ENCODE peak calls at places on chromosome 20, in eight cellular contexts. One of them, this sample, is unnamed.
A peak's percentile ranks its signal among the peaks of the same experiment; 100 is the strongest.

GRCh38 chr20:33674294-33675126 is at the start of gene NECAB3:
- DNase-seq in thoracic aorta: peak; percentile 48
- DNase-seq in choroid plexus epithelial cell: peak; percentile 71
- DNase-seq in psoas muscle: peak; percentile 91
- DNase-seq in fibroblast of pulmonary artery: peak; percentile 67
- DNase-seq in heart left ventricle: peak; percentile 93
- DNase-seq in cardiac muscle cell: peak; percentile 91
- DNase-seq in naive thymus-derived CD4-positive, alpha-beta T cell: peak; percentile 43
- DNase-seq in this sample: peak; percentile 85

GRCh38 chr20:58237318-58238182 is 9.1 kb upstream of the ANKRD60 start:
- DNase-seq in choroid plexus epithelial cell: peak; percentile 63
- DNase-seq in psoas muscle: no peak
- DNase-seq in fibroblast of pulmonary artery: peak; percentile 40
- DNase-seq in heart left ventricle: no peak
- DNase-seq in cardiac muscle cell: no peak
- DNase-seq in thoracic aorta: no peak
- DNase-seq in naive thymus-derived CD4-positive, alpha-beta T cell: no peak
- DNase-seq in this sample: no peak

GRCh38 chr20:50121858-50122271 is 8.9 kb upstream of the UBE2V1 start:
- DNase-seq in thoracic aorta: no peak
- DNase-seq in fibroblast of pulmonary artery: no peak
- DNase-seq in cardiac muscle cell: no peak
- DNase-seq in psoas muscle: no peak
- DNase-seq in choroid plexus epithelial cell: peak; percentile 44
- DNase-seq in heart left ventricle: no peak
- DNase-seq in naive thymus-derived CD4-positive, alpha-beta T cell: no peak
- DNase-seq in this sample: no peak

GRCh38 chr20:17725094-17725835 is 25.5 kb downstream of the BANF2 start:
- DNase-seq in cardiac muscle cell: no peak
- DNase-seq in heart left ventricle: no peak
- DNase-seq in naive thymus-derived CD4-positive, alpha-beta T cell: no peak
- DNase-seq in fibroblast of pulmonary artery: no peak
- DNase-seq in thoracic aorta: no peak
- DNase-seq in psoas muscle: no peak
- DNase-seq in choroid plexus epithelial cell: no peak
- DNase-seq in this sample: no peak

GRCh38 chr20:44552950-44553908 is 29.1 kb upstream of the PKIG start:
- DNase-seq in thoracic aorta: no peak
- DNase-seq in naive thymus-derived CD4-positive, alpha-beta T cell: no peak
- DNase-seq in heart left ventricle: no peak
- DNase-seq in cardiac muscle cell: peak; percentile 84
- DNase-seq in psoas muscle: no peak
- DNase-seq in fibroblast of pulmonary artery: peak; percentile 81
- DNase-seq in choroid plexus epithelial cell: peak; percentile 89
- DNase-seq in this sample: no peak

GRCh38 chr20:17654649-17655285 is 27.3 kb downstream of the RRBP1 start:
- DNase-seq in choroid plexus epithelial cell: peak; percentile 69
- DNase-seq in cardiac muscle cell: peak; percentile 66
- DNase-seq in thoracic aorta: no peak
- DNase-seq in fibroblast of pulmonary artery: peak; percentile 72
- DNase-seq in naive thymus-derived CD4-positive, alpha-beta T cell: no peak
- DNase-seq in psoas muscle: peak; percentile 65
- DNase-seq in heart left ventricle: no peak
- DNase-seq in this sample: no peak

GRCh38 chr20:8330316-8330784 is 198.3 kb downstream of the PLCB1 start:
- DNase-seq in naive thymus-derived CD4-positive, alpha-beta T cell: no peak
- DNase-seq in psoas muscle: no peak
- DNase-seq in thoracic aorta: no peak
- DNase-seq in choroid plexus epithelial cell: peak; percentile 7
- DNase-seq in cardiac muscle cell: no peak
- DNase-seq in fibroblast of pulmonary artery: no peak
- DNase-seq in heart left ventricle: no peak
- DNase-seq in this sample: no peak

GRCh38 chr20:51797357-51798025 is 4.8 kb downstream of the SALL4 start:
- DNase-seq in psoas muscle: no peak
- DNase-seq in cardiac muscle cell: peak; percentile 25
- DNase-seq in naive thymus-derived CD4-positive, alpha-beta T cell: no peak
- DNase-seq in thoracic aorta: no peak
- DNase-seq in heart left ventricle: no peak
- DNase-seq in choroid plexus epithelial cell: peak; percentile 40
- DNase-seq in fibroblast of pulmonary artery: no peak
- DNase-seq in this sample: no peak

GRCh38 chr20:10511507-10512231 is 76.6 kb downstream of the SLX4IP start:
- DNase-seq in thoracic aorta: peak; percentile 79
- DNase-seq in cardiac muscle cell: peak; percentile 58
- DNase-seq in heart left ventricle: peak; percentile 79
- DNase-seq in naive thymus-derived CD4-positive, alpha-beta T cell: no peak
- DNase-seq in psoas muscle: peak; percentile 84
- DNase-seq in choroid plexus epithelial cell: peak; percentile 98
- DNase-seq in fibroblast of pulmonary artery: peak; percentile 97
- DNase-seq in this sample: peak; percentile 96

GRCh38 chr20:11274137-11274536 is 600.3 kb upstream of the JAG1 start:
- DNase-seq in psoas muscle: no peak
- DNase-seq in naive thymus-derived CD4-positive, alpha-beta T cell: no peak
- DNase-seq in heart left ventricle: no peak
- DNase-seq in thoracic aorta: no peak
- DNase-seq in choroid plexus epithelial cell: peak; percentile 79
- DNase-seq in cardiac muscle cell: peak; percentile 78
- DNase-seq in fibroblast of pulmonary artery: peak; percentile 81
- DNase-seq in this sample: no peak

GRCh38 chr20:57414867-57415592 is 23.8 kb downstream of the RBM38 start:
- DNase-seq in cardiac muscle cell: no peak
- DNase-seq in psoas muscle: no peak
- DNase-seq in choroid plexus epithelial cell: peak; percentile 26
- DNase-seq in thoracic aorta: no peak
- DNase-seq in naive thymus-derived CD4-positive, alpha-beta T cell: no peak
- DNase-seq in heart left ventricle: no peak
- DNase-seq in fibroblast of pulmonary artery: peak; percentile 18
- DNase-seq in this sample: no peak

GRCh38 chr20:2700913-2701620 is 8.5 kb downstream of the EBF4 start:
- DNase-seq in cardiac muscle cell: no peak
- DNase-seq in heart left ventricle: no peak
- DNase-seq in naive thymus-derived CD4-positive, alpha-beta T cell: no peak
- DNase-seq in thoracic aorta: no peak
- DNase-seq in fibroblast of pulmonary artery: no peak
- DNase-seq in choroid plexus epithelial cell: no peak
- DNase-seq in psoas muscle: no peak
- DNase-seq in this sample: peak; percentile 46

GRCh38 chr20:17965042-17965697 is 3.4 kb downstream of the SNX5 start:
- DNase-seq in cardiac muscle cell: no peak
- DNase-seq in naive thymus-derived CD4-positive, alpha-beta T cell: no peak
- DNase-seq in fibroblast of pulmonary artery: peak; percentile 40
- DNase-seq in heart left ventricle: no peak
- DNase-seq in choroid plexus epithelial cell: no peak
- DNase-seq in thoracic aorta: no peak
- DNase-seq in psoas muscle: no peak
- DNase-seq in this sample: peak; percentile 79

GRCh38 chr20:51385941-51386530 is 156.5 kb downstream of the NFATC2 start:
- DNase-seq in fibroblast of pulmonary artery: peak; percentile 63
- DNase-seq in choroid plexus epithelial cell: peak; percentile 72
- DNase-seq in naive thymus-derived CD4-positive, alpha-beta T cell: peak; percentile 20
- DNase-seq in thoracic aorta: no peak
- DNase-seq in psoas muscle: no peak
- DNase-seq in heart left ventricle: no peak
- DNase-seq in cardiac muscle cell: peak; percentile 57
- DNase-seq in this sample: no peak

GRCh38 chr20:8974009-8974708 is 94.7 kb upstream of the PLCB4 start:
- DNase-seq in thoracic aorta: no peak
- DNase-seq in choroid plexus epithelial cell: no peak
- DNase-seq in fibroblast of pulmonary artery: no peak
- DNase-seq in naive thymus-derived CD4-positive, alpha-beta T cell: no peak
- DNase-seq in psoas muscle: no peak
- DNase-seq in heart left ventricle: no peak
- DNase-seq in cardiac muscle cell: no peak
- DNase-seq in this sample: no peak

GRCh38 chr20:62508641-62509051 is 32.9 kb upstream of the GATA5 start:
- DNase-seq in cardiac muscle cell: no peak
- DNase-seq in naive thymus-derived CD4-positive, alpha-beta T cell: no peak
- DNase-seq in heart left ventricle: no peak
- DNase-seq in thoracic aorta: no peak
- DNase-seq in choroid plexus epithelial cell: no peak
- DNase-seq in fibroblast of pulmonary artery: no peak
- DNase-seq in psoas muscle: no peak
- DNase-seq in this sample: no peak

GRCh38 chr20:62426678-62427077 is 661 bp downstream of the RBBP8NL start:
- DNase-seq in heart left ventricle: no peak
- DNase-seq in choroid plexus epithelial cell: no peak
- DNase-seq in thoracic aorta: no peak
- DNase-seq in fibroblast of pulmonary artery: no peak
- DNase-seq in naive thymus-derived CD4-positive, alpha-beta T cell: no peak
- DNase-seq in psoas muscle: no peak
- DNase-seq in cardiac muscle cell: peak; percentile 73
- DNase-seq in this sample: no peak

GRCh38 chr20:57086066-57086465 is 180.4 kb downstream of the BMP7 start:
- DNase-seq in psoas muscle: no peak
- DNase-seq in heart left ventricle: no peak
- DNase-seq in fibroblast of pulmonary artery: no peak
- DNase-seq in thoracic aorta: no peak
- DNase-seq in choroid plexus epithelial cell: no peak
- DNase-seq in naive thymus-derived CD4-positive, alpha-beta T cell: no peak
- DNase-seq in cardiac muscle cell: no peak
- DNase-seq in this sample: no peak

GRCh38 chr20:62603021-62603906 is 39.0 kb upstream of the SLCO4A1 start:
- DNase-seq in fibroblast of pulmonary artery: no peak
- DNase-seq in naive thymus-derived CD4-positive, alpha-beta T cell: peak; percentile 35
- DNase-seq in choroid plexus epithelial cell: no peak
- DNase-seq in thoracic aorta: no peak
- DNase-seq in cardiac muscle cell: no peak
- DNase-seq in psoas muscle: peak; percentile 79
- DNase-seq in heart left ventricle: peak; percentile 86
- DNase-seq in this sample: peak; percentile 73

DNA sequence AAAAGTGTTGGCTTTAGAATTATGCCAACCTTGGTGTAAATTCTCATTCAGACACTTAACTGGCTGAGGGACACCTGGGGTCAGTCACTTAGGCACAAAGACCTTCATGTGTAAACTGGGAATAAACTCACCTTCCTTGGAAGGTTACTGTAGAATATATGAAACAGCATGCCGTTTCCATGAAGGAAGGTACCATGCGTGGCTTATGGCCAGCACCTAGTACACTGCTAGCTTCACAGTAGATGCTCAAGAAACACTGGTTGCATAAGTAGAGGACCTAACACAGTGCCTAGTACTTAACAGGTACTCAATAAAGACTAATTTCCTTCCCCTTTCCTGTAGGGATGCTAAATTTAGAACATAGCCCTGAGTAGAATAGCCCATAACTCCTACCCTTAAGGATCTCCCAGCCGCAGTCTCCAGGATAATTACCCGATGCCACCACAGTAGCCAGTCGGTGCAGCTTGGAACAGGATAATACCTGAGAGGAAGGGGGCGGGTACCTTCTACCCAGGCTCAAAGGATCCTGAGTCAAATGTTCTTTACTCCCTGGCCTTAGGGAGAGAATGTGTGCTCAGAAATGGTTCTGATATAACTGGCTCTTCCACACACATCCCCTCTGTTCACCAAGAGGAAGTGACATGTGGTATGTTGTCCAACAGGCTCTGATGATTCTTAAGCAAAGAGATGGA is 3.6 kb downstream of the BCL2L1 start:
- DNase-seq in thoracic aorta: no peak
- DNase-seq in fibroblast of pulmonary artery: no peak
- DNase-seq in cardiac muscle cell: no peak
- DNase-seq in heart left ventricle: no peak
- DNase-seq in naive thymus-derived CD4-positive, alpha-beta T cell: no peak
- DNase-seq in psoas muscle: no peak
- DNase-seq in choroid plexus epithelial cell: no peak
- DNase-seq in this sample: no peak
- H3K4me3 ChIP-seq in thoracic aorta: peak overlapping the region; percentile 93
- H3K4me3 ChIP-seq in fibroblast of pulmonary artery: peak overlapping the region; percentile 79
- H3K4me3 ChIP-seq in cardiac muscle cell: no peak overlapping the region
- H3K4me3 ChIP-seq in heart left ventricle: peak overlapping the region; percentile 52
- H3K4me3 ChIP-seq in naive thymus-derived CD4-positive, alpha-beta T cell: no peak overlapping the region
- H3K4me3 ChIP-seq in psoas muscle: peak overlapping the region; percentile 85
- H3K4me3 ChIP-seq in choroid plexus epithelial cell: no peak overlapping the region
- H3K4me3 ChIP-seq in this sample: peak overlapping the region; percentile 70

DNA sequence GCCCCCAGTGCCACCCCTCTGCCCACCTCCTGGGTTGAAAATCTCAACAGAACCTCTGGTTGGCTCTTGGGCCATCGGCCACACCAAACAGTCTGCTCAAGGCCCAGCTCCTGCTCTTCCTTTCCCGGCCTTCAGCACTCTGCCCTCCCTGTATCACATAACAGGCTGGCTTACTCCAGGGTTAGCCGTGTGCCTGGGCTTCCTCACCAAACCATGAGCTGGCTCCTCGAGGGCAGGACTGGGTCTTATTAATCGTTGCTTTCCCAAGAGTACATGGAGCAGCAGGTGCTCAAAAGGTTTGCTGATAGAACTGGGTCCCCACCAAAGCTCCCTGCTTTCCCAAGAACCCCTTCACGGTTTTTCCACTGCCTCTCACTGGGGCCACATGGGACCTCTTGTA is 12.7 kb upstream of the FAM83C start:
- DNase-seq in heart left ventricle: no peak
- DNase-seq in fibroblast of pulmonary artery: no peak
- DNase-seq in psoas muscle: no peak
- DNase-seq in cardiac muscle cell: no peak
- DNase-seq in naive thymus-derived CD4-positive, alpha-beta T cell: no peak
- DNase-seq in thoracic aorta: no peak
- DNase-seq in choroid plexus epithelial cell: no peak
- DNase-seq in this sample: no peak
- H3K4me3 ChIP-seq in heart left ventricle: no peak overlapping the region
- H3K4me3 ChIP-seq in fibroblast of pulmonary artery: no peak overlapping the region
- H3K4me3 ChIP-seq in psoas muscle: no peak overlapping the region
- H3K4me3 ChIP-seq in cardiac muscle cell: no peak overlapping the region
- H3K4me3 ChIP-seq in naive thymus-derived CD4-positive, alpha-beta T cell: no peak overlapping the region
- H3K4me3 ChIP-seq in thoracic aorta: no peak overlapping the region
- H3K4me3 ChIP-seq in choroid plexus epithelial cell: no peak overlapping the region
- H3K4me3 ChIP-seq in this sample: no peak overlapping the region

DNA sequence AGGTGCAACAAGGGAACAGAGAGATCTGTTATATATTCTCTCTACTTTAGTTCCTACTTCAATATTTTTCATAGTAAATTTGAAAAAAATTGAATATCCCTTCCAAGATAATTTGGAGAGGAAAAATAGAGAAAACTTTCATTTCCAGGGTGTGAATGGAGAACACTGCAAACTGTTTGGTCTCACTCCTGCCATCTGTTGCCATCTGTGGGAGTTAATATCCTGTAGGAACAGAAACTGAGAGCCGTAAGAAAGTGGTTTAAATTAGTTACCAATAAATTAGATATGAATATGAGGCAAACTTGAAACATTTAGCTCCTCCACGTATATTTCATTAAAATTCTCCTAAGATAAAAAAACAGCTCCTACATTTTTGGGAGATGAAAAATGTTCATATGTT is 4.2 kb downstream of the ZNF337 start:
- DNase-seq in cardiac muscle cell: no peak
- DNase-seq in fibroblast of pulmonary artery: no peak
- DNase-seq in naive thymus-derived CD4-positive, alpha-beta T cell: no peak
- DNase-seq in heart left ventricle: no peak
- DNase-seq in choroid plexus epithelial cell: no peak
- DNase-seq in thoracic aorta: no peak
- DNase-seq in psoas muscle: no peak
- DNase-seq in this sample: no peak
- H3K4me3 ChIP-seq in cardiac muscle cell: no peak overlapping the region
- H3K4me3 ChIP-seq in fibroblast of pulmonary artery: no peak overlapping the region
- H3K4me3 ChIP-seq in naive thymus-derived CD4-positive, alpha-beta T cell: no peak overlapping the region
- H3K4me3 ChIP-seq in heart left ventricle: no peak overlapping the region
- H3K4me3 ChIP-seq in choroid plexus epithelial cell: no peak overlapping the region
- H3K4me3 ChIP-seq in thoracic aorta: no peak overlapping the region
- H3K4me3 ChIP-seq in psoas muscle: no peak overlapping the region
- H3K4me3 ChIP-seq in this sample: no peak overlapping the region

GRCh38 chr20:63940071-63940471 is 16.1 kb downstream of the UCKL1 start:
- DNase-seq in naive thymus-derived CD4-positive, alpha-beta T cell: no peak
- DNase-seq in fibroblast of pulmonary artery: no peak
- DNase-seq in cardiac muscle cell: no peak
- DNase-seq in thoracic aorta: no peak
- DNase-seq in heart left ventricle: peak; percentile 56
- DNase-seq in choroid plexus epithelial cell: no peak
- DNase-seq in psoas muscle: peak; percentile 48
- DNase-seq in this sample: no peak
- H3K4me3 ChIP-seq in naive thymus-derived CD4-positive, alpha-beta T cell: no peak overlapping the region
- H3K4me3 ChIP-seq in fibroblast of pulmonary artery: no peak overlapping the region
- H3K4me3 ChIP-seq in cardiac muscle cell: no peak overlapping the region
- H3K4me3 ChIP-seq in thoracic aorta: no peak overlapping the region
- H3K4me3 ChIP-seq in heart left ventricle: no peak overlapping the region
- H3K4me3 ChIP-seq in choroid plexus epithelial cell: no peak overlapping the region
- H3K4me3 ChIP-seq in psoas muscle: no peak overlapping the region
- H3K4me3 ChIP-seq in this sample: no peak overlapping the region

This sample was measured in right atrium auricular region.